ENCODE peak calls at places on chromosome 10, in nine cellular contexts. J, C, X, F, W, Z, M, P and K are unnamed samples.

GRCh38 chr10:68992721-68993440 is 4.3 kb downstream of the KIFBP start:
- DNase-seq in Z (no peak), J (peak), F (peak), C (peak), M (no peak), W (peak), X (no peak), P (peak), K (peak)

GRCh38 chr10:100909506-100910260 is 3.1 kb upstream of the SLF2 start:
- DNase-seq in J (peak), Z (no peak), P (no peak), X (no peak), C (no peak), F (no peak), W (peak), M (no peak), K (no peak)

GRCh38 chr10:129643266-129643665 is 176.2 kb downstream of the MGMT start:
- DNase-seq in X (no peak), W (no peak), Z (no peak), C (no peak), F (no peak), J (no peak), M (no peak), P (no peak), K (no peak)

GRCh38 chr10:18735711-18736110 is 76.5 kb downstream of the ARL5B start:
- DNase-seq in C (no peak), M (no peak), W (no peak), P (no peak), J (no peak), X (no peak), F (no peak), Z (no peak), K (no peak)

GRCh38 chr10:49594594-49594993 is 15.5 kb upstream of the SLC18A3 start:
- DNase-seq in F (no peak), M (peak), P (peak), J (peak), X (peak), C (peak), W (peak), Z (peak), K (peak)

GRCh38 chr10:34758447-34758996 is 56.6 kb downstream of the PARD3 start:
- DNase-seq in P (no peak), F (peak), X (peak), J (peak), M (no peak), C (peak), W (peak), Z (no peak), K (peak)

GRCh38 chr10:123517376-123517775 is 148.8 kb upstream of the GPR26 start:
- DNase-seq in W (no peak), J (no peak), M (no peak), X (no peak), P (peak), F (no peak), Z (no peak), C (no peak), K (no peak)

GRCh38 chr10:6062101-6062771 is at the start of gene IL2RA:
- DNase-seq in M (peak), W (no peak), C (no peak), F (no peak), P (no peak), Z (peak), X (no peak), J (no peak), K (no peak)

GRCh38 chr10:110612629-110613028 is 31.5 kb upstream of the RBM20 start:
- DNase-seq in J (no peak), F (no peak), Z (no peak), X (no peak), C (no peak), M (no peak), P (no peak), W (no peak), K (no peak)

GRCh38 chr10:127117125-127117524 is 79.3 kb downstream of the INSYN2A start:
- DNase-seq in X (no peak), M (no peak), C (peak), W (peak), J (peak), Z (peak), F (peak), P (peak), K (no peak)

GRCh38 chr10:126235091-126235978 is 152.9 kb downstream of the ADAM12 start:
- DNase-seq in P (peak), F (no peak), W (no peak), J (no peak), X (no peak), Z (no peak), C (no peak), M (no peak), K (no peak)

GRCh38 chr10:68208424-68209042 is 23.4 kb downstream of the ATOH7 start:
- DNase-seq in P (peak), C (peak), W (peak), X (no peak), F (peak), M (no peak), Z (peak), J (peak), K (peak)

GRCh38 chr10:123351715-123352114 is 197.5 kb downstream of the BUB3 start:
- DNase-seq in X (no peak), C (no peak), F (no peak), J (no peak), Z (no peak), W (no peak), P (no peak), M (no peak), K (no peak)

GRCh38 chr10:31910016-31910415 is 18.6 kb downstream of the ARHGAP12 start:
- DNase-seq in P (no peak), M (no peak), W (no peak), C (no peak), F (no peak), X (no peak), Z (no peak), J (no peak), K (no peak)

GRCh38 chr10:70622541-70622940 is 20.0 kb upstream of the PRF1 start:
- DNase-seq in W (no peak), P (no peak), X (no peak), M (no peak), C (no peak), J (no peak), F (no peak), Z (no peak), K (no peak)